ENCODE peak calls at places on chromosomes 7 and 10, in five cellular contexts. U is K562, N is GM12878, F is HepG2, Y is H1. G is an unnamed sample.

GRCh38 chr7:156438011-156438410 is 202.6 kb upstream of the RNF32 start:
- DNase-seq in U (no peak), N (no peak), F (no peak), Y (no peak), G (no peak)

GRCh38 chr10:77236700-77237099 is 400.9 kb downstream of the KCNMA1 start:
- DNase-seq in U (no peak), N (no peak), F (no peak), Y (no peak), G (no peak)

GRCh38 chr10:71349401-71349800 is 30.3 kb downstream of the SLC29A3 start:
- DNase-seq in U (peak), N (no peak), F (no peak), Y (no peak), G (peak)

GRCh38 chr7:132394283-132395003 is 181.8 kb downstream of the PLXNA4 start:
- DNase-seq in U (no peak), N (no peak), F (no peak), Y (no peak), G (no peak)

GRCh38 chr7:27203378-27203953 is 3.6 kb upstream of the HOXA13 start:
- DNase-seq in U (no peak), N (no peak), F (no peak), Y (no peak), G (no peak)

GRCh38 chr10:8058274-8059111 is 4.0 kb downstream of the GATA3 start:
- DNase-seq in U (no peak), N (no peak), F (no peak), Y (no peak), G (no peak)

GRCh38 chr7:99419323-99420021 is 10.7 kb downstream of the BUD31 start:
- DNase-seq in U (peak), N (no peak), F (no peak), Y (no peak), G (no peak)

GRCh38 chr10:48307584-48307983 is 1.1 kb downstream of the MAPK8 start:
- DNase-seq in U (no peak), N (no peak), F (no peak), Y (no peak), G (no peak)

GRCh38 chr10:50152792-50153272 is 85.1 kb downstream of the WASHC2A start:
- DNase-seq in U (peak), N (no peak), F (no peak), Y (peak), G (no peak)

GRCh38 chr7:67343114-67343513 is 346.5 kb downstream of the TYW1 start:
- DNase-seq in U (no peak), N (no peak), F (no peak), Y (no peak), G (no peak)

DNA sequence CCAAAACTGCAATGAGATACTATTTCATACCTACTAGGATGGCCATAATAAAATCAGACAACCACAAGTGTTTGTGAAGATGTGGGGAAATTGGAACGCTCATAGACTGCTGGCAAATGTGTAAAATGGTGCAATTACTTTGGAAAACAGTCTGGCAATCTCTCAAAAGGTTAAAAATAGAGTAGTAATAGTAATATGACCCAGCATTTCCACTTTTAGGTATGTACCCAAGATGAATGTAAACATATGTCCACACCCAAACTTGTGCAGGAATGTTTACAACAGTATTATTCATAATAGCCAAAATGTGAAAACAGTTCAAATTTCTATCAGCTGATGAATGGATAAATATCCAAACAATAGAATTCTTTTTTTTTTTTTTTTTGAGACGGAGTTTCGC is 731.6 kb upstream of the ANKRD30A start:
- DNase-seq in U (no peak), N (no peak), F (no peak), Y (no peak), G (no peak)
- TF ChIP-seq KDM1A in U (no peak), N (no peak), F (no peak), Y (no peak), G (no peak)

GRCh38 chr7:74332373-74333176 is 43.4 kb downstream of the CLIP2 start:
- DNase-seq in U (no peak), N (no peak), F (no peak), Y (no peak), G (no peak)
- TF ChIP-seq KDM1A in U (no peak), N (no peak), F (no peak), Y (no peak), G (no peak)

DNA sequence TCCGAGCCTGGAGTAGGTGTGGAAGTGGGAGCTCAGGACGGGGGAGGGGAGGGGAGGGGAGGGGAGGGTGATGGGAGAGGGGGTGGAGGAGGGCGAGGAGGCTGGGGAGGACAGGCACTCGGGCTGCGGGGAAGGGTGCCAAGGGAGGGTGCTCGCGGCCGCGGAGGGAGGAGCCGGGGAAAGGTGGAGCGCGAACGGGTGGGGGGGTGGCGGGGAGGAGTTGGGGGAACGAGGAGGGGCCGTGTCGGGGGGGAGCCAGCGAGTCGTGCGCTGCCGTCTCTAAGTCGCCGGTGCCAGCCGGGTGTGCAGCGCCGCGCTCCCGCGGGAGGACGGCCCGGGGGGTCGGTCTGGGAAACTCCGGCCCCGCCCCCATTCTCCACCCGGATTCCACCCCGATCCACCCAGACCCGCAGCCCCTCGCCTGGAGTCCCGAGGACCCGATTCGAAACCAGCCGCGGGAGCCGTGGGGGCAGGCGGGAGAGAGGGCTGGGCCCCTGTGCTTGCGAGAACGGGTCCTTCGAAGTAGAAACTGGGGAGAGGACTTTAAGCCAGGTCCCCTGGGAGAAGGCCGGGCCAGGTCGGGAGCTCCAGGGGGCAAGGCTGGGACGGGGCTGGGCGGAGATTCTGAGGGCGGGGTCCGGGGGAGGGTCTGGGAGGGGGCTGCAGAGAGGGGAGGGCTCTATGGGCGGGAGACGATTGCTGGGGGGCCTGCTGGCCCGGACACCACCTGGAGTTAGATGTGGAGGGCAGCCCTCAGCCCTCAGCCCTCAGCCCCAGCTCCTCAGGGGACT is at the start of gene ZNF467:
- DNase-seq in U (peak), N (no peak), F (no peak), Y (no peak), G (peak)
- TF ChIP-seq KDM1A in U (no peak), N (no peak), F (no peak), Y (no peak), G (no peak)

GRCh38 chr10:688287-688620 is 1.2 kb downstream of the DIP2C start:
- DNase-seq in U (no peak), N (no peak), F (no peak), Y (no peak), G (no peak)
- TF ChIP-seq KDM1A in U (no peak), N (no peak), F (no peak), Y (no peak), G (no peak)

GRCh38 chr10:109412353-109412752 is 511.0 kb downstream of the XPNPEP1 start:
- DNase-seq in U (no peak), N (no peak), F (no peak), Y (no peak), G (no peak)

GRCh38 chr10:109417803-109418202 is 505.5 kb downstream of the XPNPEP1 start:
- DNase-seq in U (no peak), N (no peak), F (no peak), Y (no peak), G (no peak)

DNA sequence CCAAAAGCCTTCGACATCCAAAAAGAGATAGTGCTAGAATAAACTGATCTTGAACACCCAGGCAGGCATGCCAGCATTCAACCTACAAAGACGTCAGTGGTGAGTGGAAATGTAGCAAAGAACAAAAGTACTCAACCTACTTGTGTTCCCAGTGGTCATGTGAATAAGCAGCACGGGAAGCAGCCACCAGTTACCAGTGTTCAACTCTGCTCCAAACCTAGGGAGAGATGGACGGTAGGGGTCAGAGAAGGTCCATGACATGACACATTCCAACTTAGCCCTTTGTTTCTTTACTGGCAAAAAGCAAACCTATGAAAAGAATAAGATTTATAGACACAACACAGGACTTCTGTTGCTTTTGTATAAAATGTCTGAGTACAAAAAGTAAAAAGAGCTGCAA is 511.4 kb downstream of the XPNPEP1 start:
- DNase-seq in U (no peak), N (no peak), F (peak), Y (no peak), G (no peak)
- TF ChIP-seq KDM1A in U (no peak), N (no peak), F (no peak), Y (no peak), G (no peak)

GRCh38 chr7:94087664-94088352 is 83.7 kb upstream of the BET1 start:
- DNase-seq in U (peak), N (peak), F (peak), Y (no peak), G (peak)
- TF ChIP-seq KDM1A in U (no peak), N (no peak), F (no peak), Y (no peak), G (no peak)

GRCh38 chr7:20778063-20778721 is 8.5 kb downstream of the SP8 start:
- DNase-seq in U (peak), N (no peak), F (no peak), Y (no peak), G (peak)
- TF ChIP-seq KDM1A in U (no peak), N (no peak), F (no peak), Y (no peak), G (no peak)

GRCh38 chr10:113169853-113170455 is 219.9 kb downstream of the TCF7L2 start:
- DNase-seq in U (no peak), N (peak), F (no peak), Y (no peak), G (no peak)
- TF ChIP-seq KDM1A in U (no peak), N (no peak), F (no peak), Y (no peak), G (no peak)

DNA sequence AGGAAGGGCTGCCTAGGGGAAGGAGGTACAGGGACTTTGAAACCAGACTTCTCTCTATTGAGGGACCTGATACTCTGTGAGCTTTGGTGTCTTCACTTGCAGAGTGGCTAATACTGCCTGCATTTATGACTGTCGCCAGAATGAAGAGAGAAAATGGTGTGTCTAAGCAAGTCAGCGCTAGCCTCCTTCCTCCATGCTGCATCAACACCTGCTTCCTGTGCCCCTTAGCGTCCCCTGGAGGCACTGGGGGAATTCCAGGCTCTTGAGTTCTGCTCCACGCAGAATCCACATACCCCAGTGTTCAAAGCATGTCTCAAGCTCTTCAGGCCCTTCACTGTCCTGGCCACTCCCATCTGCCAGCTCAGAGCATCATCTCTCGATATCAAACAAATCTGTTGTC is 140.5 kb downstream of the PKD1L1 start:
- DNase-seq in U (no peak), N (no peak), F (no peak), Y (no peak), G (no peak)
- TF ChIP-seq KDM1A in U (no peak), N (no peak), F (no peak), Y (no peak), G (no peak)

GRCh38 chr10:119516381-119517234 is 25.9 kb downstream of the RGS10 start:
- DNase-seq in U (peak), N (peak), F (no peak), Y (no peak), G (no peak)
- TF ChIP-seq KDM1A in U (no peak), N (no peak), F (no peak), Y (no peak), G (no peak)

G was measured in A549.